ENCODE peak calls at places on chromosomes 6 and 20, in ten cellular contexts. J is sigmoid colon, W is ovary, V is SK-N-SH, X is transverse colon, H is suprapubic skin, K is tibial nerve, Q is GM12878, M is esophagus muscularis mucosa, D is upper lobe of left lung. U is an unnamed sample.
A peak's percentile ranks its signal among the peaks of the same experiment; 100 is the strongest.

GRCh38 chr6:168370310-168370991 is 50.9 kb upstream of the DACT2 start:
- DNase-seq in J (peak; percentile 89), W (peak; percentile 90), V (peak; percentile 91), X (peak; percentile 85), H (peak; percentile 80), K (peak; percentile 45), Q (no peak), M (no peak), D (peak; percentile 92), U (peak; percentile 50)

GRCh38 chr6:33761922-33762629 is 15.4 kb upstream of the IP6K3 start:
- DNase-seq in J (peak; percentile 88), W (no peak), V (peak; percentile 71), X (peak; percentile 83), H (no peak), K (no peak), Q (no peak), M (no peak), D (no peak), U (peak; percentile 59)

GRCh38 chr6:3628143-3628840 is 123.2 kb downstream of the PXDC1 start:
- DNase-seq in J (no peak), W (no peak), V (no peak), X (no peak), H (no peak), K (no peak), Q (no peak), M (no peak), D (no peak), U (no peak)

GRCh38 chr20:63594043-63594561 is 20.1 kb upstream of the HELZ2 start:
- DNase-seq in J (no peak), W (no peak), V (no peak), X (no peak), H (no peak), K (no peak), Q (no peak), M (no peak), D (no peak), U (no peak)

GRCh38 chr6:130900913-130901312 is 73.7 kb downstream of the SMLR1 start:
- DNase-seq in J (no peak), W (no peak), V (no peak), X (peak; percentile 14), H (no peak), K (peak; percentile 22), Q (no peak), M (no peak), D (no peak), U (peak; percentile 6)

GRCh38 chr6:10248378-10248843 is 166.5 kb downstream of the TFAP2A start:
- DNase-seq in J (no peak), W (no peak), V (no peak), X (no peak), H (no peak), K (no peak), Q (no peak), M (no peak), D (no peak), U (no peak)

GRCh38 chr20:19673575-19673974 is 84.5 kb upstream of the RIN2 start:
- DNase-seq in J (no peak), W (no peak), V (no peak), X (no peak), H (no peak), K (no peak), Q (no peak), M (no peak), D (no peak), U (no peak)

GRCh38 chr6:170074435-170074834 is 216.4 kb downstream of the DLL1 start:
- DNase-seq in J (peak; percentile 39), W (peak; percentile 0), V (no peak), X (peak; percentile 3), H (no peak), K (no peak), Q (no peak), M (no peak), D (peak; percentile 28), U (no peak)

GRCh38 chr6:151738960-151739359 is 68.5 kb upstream of the ESR1 start:
- DNase-seq in J (no peak), W (no peak), V (no peak), X (no peak), H (no peak), K (no peak), Q (no peak), M (no peak), D (no peak), U (no peak)

GRCh38 chr6:4313044-4313686 is 177.8 kb upstream of the ECI2 start:
- DNase-seq in J (peak; percentile 74), W (no peak), V (no peak), X (peak; percentile 70), H (peak; percentile 77), K (no peak), Q (no peak), M (peak; percentile 88), D (no peak), U (peak; percentile 46)

GRCh38 chr6:121247386-121247785 is 86.9 kb downstream of the TBC1D32 start:
- DNase-seq in J (no peak), W (no peak), V (no peak), X (no peak), H (no peak), K (no peak), Q (no peak), M (no peak), D (no peak), U (no peak)

GRCh38 chr6:148822819-148823218 is 76.0 kb downstream of the UST start:
- DNase-seq in J (no peak), W (no peak), V (no peak), X (no peak), H (no peak), K (no peak), Q (no peak), M (no peak), D (no peak), U (no peak)

GRCh38 chr20:63386491-63386890 is 25.3 kb upstream of the CHRNA4 start:
- DNase-seq in J (no peak), W (no peak), V (no peak), X (no peak), H (no peak), K (no peak), Q (no peak), M (no peak), D (peak; percentile 50), U (no peak)

GRCh38 chr6:124203106-124203811 is 399.6 kb downstream of the NKAIN2 start:
- DNase-seq in J (no peak), W (no peak), V (no peak), X (no peak), H (no peak), K (no peak), Q (no peak), M (no peak), D (no peak), U (no peak)

GRCh38 chr6:106279179-106279578 is 46.4 kb downstream of the ATG5 start:
- DNase-seq in J (no peak), W (no peak), V (no peak), X (no peak), H (no peak), K (no peak), Q (no peak), M (no peak), D (no peak), U (no peak)
- TF ChIP-seq EP300 in J (no peak), W (no peak), V (no peak), X (no peak), H (no peak), K (no peak), Q (no peak), M (no peak), D (no peak), U (no peak)

GRCh38 chr20:10897341-10897740 is 223.5 kb upstream of the JAG1 start:
- DNase-seq in J (no peak), W (no peak), V (no peak), X (no peak), H (no peak), K (no peak), Q (no peak), M (no peak), D (no peak), U (no peak)

GRCh38 chr20:10906830-10907229 is 233.0 kb upstream of the JAG1 start:
- DNase-seq in J (no peak), W (no peak), V (no peak), X (no peak), H (no peak), K (no peak), Q (no peak), M (no peak), D (no peak), U (no peak)

GRCh38 chr20:10898555-10898954 is 224.8 kb upstream of the JAG1 start:
- DNase-seq in J (no peak), W (no peak), V (no peak), X (no peak), H (no peak), K (no peak), Q (no peak), M (no peak), D (no peak), U (no peak)

GRCh38 chr20:10902836-10903410 is 229.1 kb upstream of the JAG1 start:
- DNase-seq in J (no peak), W (no peak), V (no peak), X (no peak), H (no peak), K (no peak), Q (no peak), M (no peak), D (no peak), U (no peak)

DNA sequence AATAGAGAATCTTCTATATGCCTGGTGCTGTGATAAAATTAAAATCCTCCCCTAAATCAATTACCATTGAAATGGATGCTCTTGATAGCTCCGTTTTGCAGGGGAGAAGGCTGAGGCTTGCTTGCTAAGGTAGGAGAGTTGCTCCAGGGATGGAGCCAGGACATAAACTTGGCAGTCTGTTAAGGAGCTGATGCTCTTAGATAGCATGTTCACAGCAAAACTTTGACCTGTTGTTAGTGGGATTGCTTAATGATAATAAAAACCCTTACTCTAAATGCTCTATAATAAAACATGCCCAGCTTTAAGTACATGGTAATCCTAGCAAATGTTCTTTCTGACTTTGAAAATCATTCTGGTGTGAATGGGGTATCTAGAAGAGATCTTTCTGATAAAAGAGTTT is 228.4 kb upstream of the JAG1 start:
- DNase-seq in J (no peak), W (no peak), V (no peak), X (no peak), H (no peak), K (no peak), Q (no peak), M (no peak), D (no peak), U (no peak)
- TF ChIP-seq EP300 in J (no peak), W (no peak), V (no peak), X (no peak), H (no peak), K (no peak), Q (no peak), M (no peak), D (no peak), U (no peak)

DNA sequence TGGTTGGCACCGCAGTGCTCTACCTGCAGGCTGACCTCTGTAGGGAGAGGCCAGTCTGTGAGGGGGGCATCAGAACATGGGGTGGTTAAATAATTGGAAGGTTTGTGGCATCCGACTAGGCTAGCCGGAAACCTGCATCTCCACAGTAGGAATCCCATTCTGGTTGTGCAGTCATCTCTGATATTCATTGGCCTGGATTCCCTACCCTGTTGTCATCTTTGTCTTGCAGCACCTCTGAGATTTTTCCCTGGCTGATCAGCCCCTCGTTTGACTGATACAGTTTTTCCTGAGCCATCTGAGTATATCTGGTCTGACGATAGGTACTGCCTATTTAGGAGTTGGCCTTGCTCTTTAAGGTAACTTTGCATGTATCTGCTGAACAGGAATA is 259.4 kb downstream of the TMEM242 start:
- DNase-seq in J (no peak), W (no peak), V (no peak), X (no peak), H (no peak), K (no peak), Q (no peak), M (no peak), D (no peak), U (no peak)
- TF ChIP-seq EP300 in J (no peak), W (no peak), V (no peak), X (no peak), H (no peak), K (no peak), Q (no peak), M (no peak), D (no peak), U (no peak)

GRCh38 chr20:6898928-6899327 is 131.4 kb downstream of the BMP2 start:
- DNase-seq in J (no peak), W (no peak), V (no peak), X (no peak), H (no peak), K (no peak), Q (no peak), M (no peak), D (no peak), U (no peak)
- TF ChIP-seq EP300 in J (no peak), W (no peak), V (no peak), X (no peak), H (no peak), K (no peak), Q (no peak), M (no peak), D (no peak), U (no peak)

U was measured in A549.